ENCODE peak calls at places on chromosomes 2 and 18, in seven cellular contexts. J is ovary, W is tibial nerve, I is adrenal gland, Q is vagina, T is IMR-90, N is heart left ventricle. A is an unnamed sample.

GRCh38 chr2:235851841-235852527 is 316.2 kb downstream of the GBX2 start:
- DNase-seq in J (no peak), W (no peak), I (no peak), Q (no peak), T (no peak), N (no peak), A (no peak)

GRCh38 chr2:12330916-12331315 is 385.8 kb upstream of the TRIB2 start:
- DNase-seq in J (no peak), W (no peak), I (no peak), Q (no peak), T (peak; percentile 80), N (no peak), A (no peak)

GRCh38 chr2:233072838-233073237 is 12.7 kb downstream of the INPP5D start:
- DNase-seq in J (no peak), W (no peak), I (no peak), Q (no peak), T (no peak), N (no peak), A (no peak)

GRCh38 chr2:285506-285905 is 2.4 kb downstream of the ALKAL2 start:
- DNase-seq in J (no peak), W (no peak), I (no peak), Q (no peak), T (peak; percentile 84), N (no peak), A (no peak)

GRCh38 chr2:9629222-9630000 is 1.4 kb downstream of the YWHAQ start:
- DNase-seq in J (no peak), W (no peak), I (no peak), Q (no peak), T (peak; percentile 46), N (no peak), A (no peak)

GRCh38 chr2:168056242-168056641 is 191.2 kb downstream of the STK39 start:
- DNase-seq in J (no peak), W (no peak), I (no peak), Q (no peak), T (no peak), N (no peak), A (no peak)

GRCh38 chr18:36688020-36688965 is 140.5 kb downstream of the TPGS2 start:
- DNase-seq in J (peak; percentile 49), W (peak; percentile 68), I (peak; percentile 70), Q (no peak), T (peak; percentile 74), N (no peak), A (peak; percentile 52)

GRCh38 chr2:18795881-18796280 is 206.5 kb upstream of the NT5C1B start:
- DNase-seq in J (no peak), W (no peak), I (no peak), Q (no peak), T (peak; percentile 52), N (no peak), A (no peak)

GRCh38 chr2:181790716-181791649 is 100.5 kb upstream of the ITPRID2 start:
- DNase-seq in J (no peak), W (no peak), I (no peak), Q (no peak), T (peak; percentile 99), N (no peak), A (peak; percentile 98)

GRCh38 chr2:171735991-171736710 is 48.9 kb downstream of the DYNC1I2 start:
- DNase-seq in J (no peak), W (no peak), I (no peak), Q (no peak), T (no peak), N (no peak), A (no peak)

GRCh38 chr2:27798948-27799645 is 27.6 kb downstream of the MRPL33 start:
- DNase-seq in J (no peak), W (no peak), I (no peak), Q (no peak), T (peak; percentile 100), N (no peak), A (peak; percentile 89)

GRCh38 chr2:240434728-240435456 is 571 bp upstream of the GPC1 start:
- DNase-seq in J (peak; percentile 98), W (peak; percentile 89), I (peak; percentile 96), Q (no peak), T (peak; percentile 88), N (peak; percentile 96), A (peak; percentile 69)

GRCh38 chr18:40867452-40867851 is 1087.6 kb upstream of the PIK3C3 start:
- DNase-seq in J (no peak), W (no peak), I (no peak), Q (no peak), T (peak; percentile 90), N (no peak), A (no peak)

GRCh38 chr2:217911283-217911965 is 91.4 kb downstream of the TNS1 start:
- DNase-seq in J (no peak), W (no peak), I (no peak), Q (no peak), T (no peak), N (no peak), A (no peak)

GRCh38 chr2:84832772-84833461 is 48.0 kb downstream of the TRABD2A start:
- DNase-seq in J (no peak), W (no peak), I (peak; percentile 21), Q (no peak), T (peak; percentile 17), N (no peak), A (no peak)

GRCh38 chr2:84839851-84840250 is 41.0 kb downstream of the TRABD2A start:
- DNase-seq in J (no peak), W (no peak), I (no peak), Q (no peak), T (no peak), N (no peak), A (no peak)

GRCh38 chr2:84838434-84839145 is 42.3 kb downstream of the TRABD2A start:
- DNase-seq in J (no peak), W (no peak), I (no peak), Q (no peak), T (peak; percentile 93), N (no peak), A (no peak)

GRCh38 chr2:84833481-84834150 is 47.3 kb downstream of the TRABD2A start:
- DNase-seq in J (no peak), W (no peak), I (no peak), Q (no peak), T (no peak), N (no peak), A (no peak)

DNA sequence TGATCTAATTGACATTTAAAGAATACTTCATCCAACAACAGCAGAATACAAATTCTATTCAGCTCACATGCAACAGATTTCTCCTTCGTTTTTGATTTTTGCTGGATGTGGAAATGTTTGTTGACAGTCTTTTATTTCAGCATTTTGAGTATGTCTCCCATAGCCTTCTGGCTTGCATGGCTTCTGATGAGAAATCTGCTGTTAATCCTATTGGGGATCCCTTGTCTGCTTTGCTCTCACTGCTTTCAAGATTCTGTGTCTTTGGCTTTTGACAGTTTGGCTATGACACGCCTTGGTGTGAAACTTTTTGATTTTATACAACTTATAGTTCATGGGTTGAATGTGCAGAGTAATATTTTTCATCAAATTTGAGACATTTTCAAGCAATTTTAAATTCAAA is 44.7 kb downstream of the TRABD2A start:
- DNase-seq in J (no peak), W (no peak), I (no peak), Q (no peak), T (no peak), N (no peak), A (no peak)
- H3K36me3 ChIP-seq in J (no peaks in the 10 kb centered on the region), W (no peaks in the 10 kb centered on the region), I (no peaks in the 10 kb centered on the region), Q (no peaks in the 10 kb centered on the region), T (peaks cover 1% of the 10 kb centered on the region), N (no peaks in the 10 kb centered on the region), A (no peaks in the 10 kb centered on the region)

GRCh38 chr2:60104514-60105501 is 448.6 kb downstream of the BCL11A start:
- DNase-seq in J (no peak), W (no peak), I (no peak), Q (no peak), T (no peak), N (no peak), A (no peak)

GRCh38 chr2:60100034-60100433 is 453.4 kb downstream of the BCL11A start:
- DNase-seq in J (no peak), W (no peak), I (no peak), Q (no peak), T (no peak), N (no peak), A (no peak)

GRCh38 chr2:60106836-60107529 is 446.5 kb downstream of the BCL11A start:
- DNase-seq in J (no peak), W (no peak), I (no peak), Q (no peak), T (no peak), N (peak; percentile 64), A (no peak)

GRCh38 chr2:60109744-60110143 is 443.7 kb downstream of the BCL11A start:
- DNase-seq in J (no peak), W (no peak), I (no peak), Q (no peak), T (no peak), N (no peak), A (no peak)

GRCh38 chr2:60105868-60106267 is 447.6 kb downstream of the BCL11A start:
- DNase-seq in J (no peak), W (no peak), I (no peak), Q (no peak), T (no peak), N (no peak), A (no peak)
- TF ChIP-seq POLR2A in J (no peak), W (no peak), I (no peak), Q (no peak), T (no peak), N (no peak), A (no peak)

DNA sequence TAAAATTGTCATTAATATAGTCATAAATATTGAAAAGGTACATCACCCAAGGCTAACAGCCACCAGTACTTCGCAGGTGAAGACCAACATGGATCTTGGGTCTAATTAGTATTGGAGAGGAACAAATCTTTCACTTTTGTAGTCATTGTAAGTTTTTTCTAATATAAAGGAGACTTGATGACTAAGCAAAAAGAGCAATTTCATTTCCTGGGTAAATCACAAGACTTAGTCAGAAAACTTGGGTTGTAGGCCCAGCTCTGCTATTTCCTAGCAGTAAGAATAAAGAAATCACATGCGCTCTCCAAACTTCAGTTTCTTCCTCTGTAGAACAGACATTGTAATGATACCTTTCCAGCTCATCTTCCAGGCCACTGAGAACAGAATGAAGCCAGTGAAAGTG is 40.9 kb downstream of the NRP2 start:
- DNase-seq in J (no peak), W (no peak), I (no peak), Q (no peak), T (peak; percentile 37), N (no peak), A (no peak)
- H3K36me3 ChIP-seq in J (no peaks in the 10 kb centered on the region), W (no peaks in the 10 kb centered on the region), I (peaks cover 53% of the 10 kb centered on the region), Q (peaks cover 39% of the 10 kb centered on the region), T (peaks cover 58% of the 10 kb centered on the region), N (peaks cover 71% of the 10 kb centered on the region), A (no peaks in the 10 kb centered on the region)

DNA sequence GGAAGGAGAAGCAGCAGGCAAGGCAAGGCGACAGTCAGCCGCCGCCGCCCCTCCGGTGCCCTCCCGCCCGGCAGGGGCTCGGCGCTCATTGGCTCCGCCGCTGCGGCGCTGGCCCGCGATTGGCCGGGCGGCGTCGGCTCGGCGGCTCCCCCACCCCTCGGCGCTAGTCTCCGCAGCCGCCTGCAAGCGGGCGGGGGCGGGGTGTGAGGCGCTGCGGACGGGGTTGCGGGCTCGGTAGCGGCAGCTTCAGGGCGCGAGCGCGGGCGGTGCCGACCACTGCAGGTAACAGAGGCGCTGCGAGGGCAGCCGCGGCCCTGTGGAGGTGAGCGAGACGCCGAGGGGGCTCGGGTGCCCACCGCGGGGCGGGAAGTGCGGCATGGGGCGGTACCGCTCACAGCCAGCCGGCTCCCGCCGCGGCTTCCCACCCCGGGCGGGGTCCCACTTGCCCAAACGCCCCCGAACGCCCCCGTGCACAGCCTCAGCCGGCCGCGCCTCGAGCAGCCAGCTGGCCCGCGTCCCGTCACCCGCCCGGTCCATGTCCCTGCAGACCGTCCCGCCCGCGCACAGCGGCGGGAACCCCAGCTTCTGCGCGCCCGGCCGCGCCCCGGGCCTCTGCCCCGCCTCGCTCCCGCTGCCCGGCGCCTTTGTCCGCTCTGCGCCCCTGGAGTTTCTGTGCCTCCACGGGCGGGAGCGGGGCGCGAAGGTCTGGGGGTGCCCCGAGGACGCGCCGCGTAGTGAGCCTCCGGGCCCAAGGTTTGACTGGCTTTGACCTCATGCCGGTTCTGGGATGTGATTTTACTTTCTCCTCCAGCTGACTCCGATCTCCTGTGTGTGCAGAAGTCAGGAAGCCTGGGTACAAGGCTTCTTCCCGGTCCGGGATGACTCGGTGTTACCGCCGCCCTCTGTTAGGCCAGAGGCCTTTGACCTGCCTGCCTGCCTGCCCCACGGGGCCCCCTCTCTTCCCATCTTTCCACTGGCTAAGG is at the start of gene SANBR:
- DNase-seq in J (peak; percentile 81), W (peak; percentile 47), I (peak; percentile 88), Q (peak; percentile 90), T (peak; percentile 67), N (peak; percentile 93), A (peak; percentile 75)
- TF ChIP-seq POLR2A in J (no peak), W (peak; percentile 25), I (no peak), Q (no peak), T (no peak), N (peak; percentile 77), A (peak; percentile 37)

A was measured in HCT116.